ENCODE peak calls at places on chromosomes 13 and 19, in ten cellular contexts. L is ovary, I is PC-9, B is Calu3, M is cardiac fibroblast, Z is esophagus squamous epithelium, P is adrenal gland, H is breast epithelium, V is gastrocnemius medialis, G is colonic mucosa. Q is an unnamed sample.

GRCh38 chr19:50565984-50566903 is 2.0 kb downstream of the LRRC4B start:
- DNase-seq in L (no peak), I (no peak), B (no peak), M (no peak), Z (no peak), P (no peak), H (no peak), V (no peak), G (no peak), Q (peak; percentile 75)

GRCh38 chr13:114268344-114269280 is 12.8 kb upstream of the UPF3A start:
- DNase-seq in L (no peak), I (no peak), B (no peak), M (no peak), Z (no peak), P (no peak), H (no peak), V (no peak), G (no peak), Q (no peak)

GRCh38 chr13:21031594-21031993 is 29.8 kb downstream of the LATS2 start:
- DNase-seq in L (no peak), I (no peak), B (no peak), M (no peak), Z (no peak), P (no peak), H (no peak), V (no peak), G (no peak), Q (no peak)

GRCh38 chr13:109687559-109688448 is 98.6 kb downstream of the IRS2 start:
- DNase-seq in L (no peak), I (no peak), B (no peak), M (no peak), Z (no peak), P (no peak), H (no peak), V (no peak), G (peak; percentile 81), Q (no peak)

GRCh38 chr19:10975374-10976036 is 14.7 kb downstream of the SMARCA4 start:
- DNase-seq in L (peak; percentile 81), I (no peak), B (no peak), M (peak; percentile 62), Z (no peak), P (peak; percentile 59), H (no peak), V (no peak), G (peak; percentile 36), Q (no peak)

GRCh38 chr13:102724923-102725322 is 30.1 kb upstream of the METTL21C start:
- DNase-seq in L (no peak), I (peak; percentile 87), B (peak; percentile 2), M (peak; percentile 69), Z (no peak), P (peak; percentile 5), H (no peak), V (no peak), G (no peak), Q (peak; percentile 17)

GRCh38 chr19:32945260-32945659 is 26.5 kb downstream of the CEP89 start:
- DNase-seq in L (no peak), I (no peak), B (no peak), M (no peak), Z (no peak), P (no peak), H (no peak), V (no peak), G (no peak), Q (no peak)

GRCh38 chr13:50617134-50617721 is 226.3 kb downstream of the DLEU7 start:
- DNase-seq in L (no peak), I (peak; percentile 73), B (no peak), M (peak; percentile 80), Z (no peak), P (no peak), H (no peak), V (no peak), G (peak; percentile 22), Q (no peak)

GRCh38 chr19:48806818-48807589 is 3.8 kb downstream of the BCAT2 start:
- DNase-seq in L (no peak), I (no peak), B (no peak), M (peak; percentile 60), Z (no peak), P (peak; percentile 61), H (no peak), V (peak; percentile 31), G (peak; percentile 76), Q (no peak)

GRCh38 chr19:48810151-48810550 is 678 bp downstream of the BCAT2 start:
- DNase-seq in L (no peak), I (no peak), B (no peak), M (no peak), Z (no peak), P (no peak), H (no peak), V (no peak), G (no peak), Q (peak; percentile 22)

GRCh38 chr19:48805452-48805851 is 5.4 kb downstream of the BCAT2 start:
- DNase-seq in L (no peak), I (no peak), B (no peak), M (no peak), Z (no peak), P (no peak), H (no peak), V (no peak), G (no peak), Q (no peak)

GRCh38 chr19:48806518-48806817 is 4.4 kb downstream of the BCAT2 start:
- DNase-seq in L (peak; percentile 59), I (no peak), B (peak; percentile 52), M (no peak), Z (no peak), P (no peak), H (no peak), V (no peak), G (peak; percentile 70), Q (peak; percentile 76)

DNA sequence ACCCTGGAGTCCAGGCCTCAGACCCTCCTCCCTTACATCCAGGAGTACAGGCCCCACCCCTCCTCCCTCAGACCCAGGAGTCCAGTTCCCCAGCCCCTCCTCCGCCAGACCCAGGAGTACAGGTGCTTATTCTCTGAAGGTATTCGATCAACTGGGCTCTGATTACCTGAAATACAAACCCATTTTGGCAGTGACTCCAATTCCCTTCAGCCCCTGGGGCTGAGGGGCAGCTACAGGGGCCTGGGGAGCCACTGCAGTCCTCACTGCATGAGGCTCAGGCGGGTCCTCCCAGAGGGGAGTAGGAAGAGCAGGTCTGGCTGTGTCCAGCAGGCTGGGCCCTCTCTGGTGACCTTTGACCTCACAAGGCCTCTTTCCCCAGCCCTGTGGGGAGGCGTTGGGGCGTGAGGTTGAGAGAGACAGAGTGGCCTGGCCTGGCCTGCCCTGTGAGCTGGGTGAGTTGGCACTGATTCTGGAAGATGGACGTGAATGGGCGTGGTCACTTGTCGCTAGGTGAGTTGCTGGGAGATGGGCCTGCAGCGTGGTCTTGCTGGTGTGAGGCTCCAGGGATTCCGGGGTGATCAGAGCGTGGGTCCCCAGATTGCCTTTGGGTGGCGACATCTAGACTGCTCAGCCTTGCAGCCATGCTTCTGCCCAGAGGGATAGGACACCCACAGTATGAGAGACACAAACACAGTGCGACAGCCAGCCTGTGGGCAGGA is 3.1 kb downstream of the BCAT2 start:
- DNase-seq in L (no peak), I (no peak), B (no peak), M (no peak), Z (no peak), P (no peak), H (no peak), V (no peak), G (peak; percentile 72), Q (no peak)
- TF ChIP-seq CTCF in L (no peak), I (peak; percentile 17), B (no peak), M (no peak), Z (no peak), P (no peak), H (no peak), V (no peak), G (no peak), Q (no peak)

GRCh38 chr19:13583753-13584152 is 77.5 kb upstream of the CACNA1A start:
- DNase-seq in L (no peak), I (no peak), B (no peak), M (no peak), Z (no peak), P (no peak), H (no peak), V (no peak), G (no peak), Q (no peak)

GRCh38 chr19:13576726-13577125 is 70.4 kb upstream of the CACNA1A start:
- DNase-seq in L (no peak), I (no peak), B (no peak), M (no peak), Z (no peak), P (no peak), H (no peak), V (no peak), G (no peak), Q (no peak)

GRCh38 chr19:13583114-13583513 is 76.8 kb upstream of the CACNA1A start:
- DNase-seq in L (no peak), I (no peak), B (no peak), M (no peak), Z (no peak), P (no peak), H (no peak), V (no peak), G (no peak), Q (no peak)

GRCh38 chr19:13574933-13575332 is 68.7 kb upstream of the CACNA1A start:
- DNase-seq in L (no peak), I (no peak), B (no peak), M (peak; percentile 35), Z (no peak), P (no peak), H (no peak), V (no peak), G (no peak), Q (no peak)

GRCh38 chr19:13579388-13580060 is 73.2 kb upstream of the CACNA1A start:
- DNase-seq in L (no peak), I (no peak), B (no peak), M (peak; percentile 72), Z (no peak), P (no peak), H (no peak), V (no peak), G (no peak), Q (no peak)
- TF ChIP-seq CTCF in L (no peak), I (no peak), B (no peak), M (peak; percentile 16), Z (no peak), P (no peak), H (no peak), V (no peak), G (no peak), Q (no peak)

GRCh38 chr19:13057147-13057572 is 45.5 kb downstream of the LYL1 start:
- DNase-seq in L (no peak), I (no peak), B (no peak), M (no peak), Z (no peak), P (no peak), H (no peak), V (no peak), G (no peak), Q (no peak)

GRCh38 chr19:13060233-13060963 is 42.3 kb downstream of the LYL1 start:
- DNase-seq in L (peak; percentile 54), I (no peak), B (peak; percentile 45), M (no peak), Z (no peak), P (peak; percentile 55), H (no peak), V (no peak), G (peak; percentile 55), Q (no peak)

GRCh38 chr19:13057744-13058143 is 44.9 kb downstream of the LYL1 start:
- DNase-seq in L (no peak), I (no peak), B (no peak), M (no peak), Z (no peak), P (no peak), H (no peak), V (no peak), G (no peak), Q (no peak)

GRCh38 chr19:13060964-13061927 is 41.4 kb downstream of the LYL1 start:
- DNase-seq in L (peak; percentile 89), I (no peak), B (peak; percentile 80), M (peak; percentile 79), Z (peak; percentile 17), P (peak; percentile 86), H (peak; percentile 66), V (peak; percentile 72), G (peak; percentile 92), Q (peak; percentile 90)

GRCh38 chr19:13058951-13059660 is 43.6 kb downstream of the LYL1 start:
- DNase-seq in L (no peak), I (no peak), B (no peak), M (no peak), Z (no peak), P (no peak), H (no peak), V (peak; percentile 55), G (no peak), Q (no peak)
- TF ChIP-seq CTCF in L (no peak), I (no peak), B (no peak), M (no peak), Z (no peak), P (no peak), H (no peak), V (no peak), G (no peak), Q (no peak)

GRCh38 chr19:45581576-45581975 is 3.0 kb downstream of the OPA3 start:
- DNase-seq in L (no peak), I (no peak), B (no peak), M (no peak), Z (no peak), P (no peak), H (no peak), V (no peak), G (no peak), Q (no peak)

GRCh38 chr19:45589768-45590167 is 5.2 kb upstream of the OPA3 start:
- DNase-seq in L (no peak), I (peak; percentile 31), B (no peak), M (no peak), Z (no peak), P (no peak), H (no peak), V (no peak), G (no peak), Q (no peak)

GRCh38 chr19:45585158-45585577 is 566 bp upstream of the OPA3 start:
- DNase-seq in L (no peak), I (no peak), B (no peak), M (no peak), Z (no peak), P (no peak), H (no peak), V (no peak), G (no peak), Q (no peak)

GRCh38 chr19:45587873-45588272 is 3.3 kb upstream of the OPA3 start:
- DNase-seq in L (no peak), I (peak; percentile 26), B (no peak), M (no peak), Z (no peak), P (peak; percentile 89), H (no peak), V (no peak), G (no peak), Q (no peak)

GRCh38 chr19:45584332-45585157 is at the start of gene OPA3:
- DNase-seq in L (peak; percentile 100), I (peak; percentile 99), B (peak; percentile 99), M (peak; percentile 100), Z (peak; percentile 99), P (peak; percentile 100), H (peak; percentile 100), V (peak; percentile 99), G (peak; percentile 100), Q (peak; percentile 98)
- TF ChIP-seq CTCF in L (peak; percentile 7), I (peak; percentile 41), B (no peak), M (no peak), Z (peak; percentile 45), P (no peak), H (peak; percentile 25), V (no peak), G (no peak), Q (peak; percentile 10)

Q was measured in GM20000.